ENCODE peak calls at places on chromosome 6, in ten cellular contexts. P, C, J, H, B, R, X, N, V and M are unnamed samples.

GRCh38 chr6:42693725-42694323 is 28.6 kb downstream of the PRPH2 start:
- DNase-seq in P (no peak), C (peak; percentile 60), J (no peak), H (no peak), B (no peak), R (no peak), X (no peak), N (no peak), V (no peak), M (no peak)

GRCh38 chr6:41786451-41787218 is 859 bp upstream of the TOMM6 start:
- DNase-seq in P (peak; percentile 61), C (peak; percentile 89), J (peak; percentile 93), H (peak; percentile 93), B (peak; percentile 93), R (peak; percentile 86), X (peak; percentile 88), N (peak; percentile 81), V (peak; percentile 76), M (peak; percentile 38)

GRCh38 chr6:12327391-12327790 is 37.2 kb downstream of the EDN1 start:
- DNase-seq in P (peak; percentile 45), C (no peak), J (no peak), H (no peak), B (no peak), R (no peak), X (peak; percentile 11), N (peak; percentile 36), V (no peak), M (peak; percentile 87)

GRCh38 chr6:11207199-11207968 is 25.1 kb downstream of the NEDD9 start:
- DNase-seq in P (peak; percentile 100), C (peak; percentile 83), J (peak; percentile 63), H (no peak), B (no peak), R (no peak), X (no peak), N (peak; percentile 99), V (peak; percentile 98), M (peak; percentile 100)

GRCh38 chr6:56899311-56899710 is 55.6 kb upstream of the BEND6 start:
- DNase-seq in P (peak; percentile 72), C (no peak), J (peak; percentile 24), H (no peak), B (no peak), R (no peak), X (no peak), N (peak; percentile 60), V (no peak), M (no peak)

GRCh38 chr6:133079901-133080300 is 161.3 kb upstream of the EYA4 start:
- DNase-seq in P (no peak), C (no peak), J (no peak), H (no peak), B (no peak), R (no peak), X (no peak), N (no peak), V (no peak), M (no peak)

GRCh38 chr6:157982580-157983438 is 1.1 kb downstream of the SYNJ2 start:
- DNase-seq in P (peak; percentile 54), C (peak; percentile 20), J (peak; percentile 62), H (no peak), B (no peak), R (no peak), X (peak; percentile 47), N (peak; percentile 53), V (peak; percentile 85), M (no peak)

GRCh38 chr6:140977425-140977824 is 1155.3 kb upstream of the GJE1 start:
- DNase-seq in P (peak; percentile 47), C (peak; percentile 4), J (no peak), H (no peak), B (no peak), R (no peak), X (no peak), N (no peak), V (no peak), M (no peak)

DNA sequence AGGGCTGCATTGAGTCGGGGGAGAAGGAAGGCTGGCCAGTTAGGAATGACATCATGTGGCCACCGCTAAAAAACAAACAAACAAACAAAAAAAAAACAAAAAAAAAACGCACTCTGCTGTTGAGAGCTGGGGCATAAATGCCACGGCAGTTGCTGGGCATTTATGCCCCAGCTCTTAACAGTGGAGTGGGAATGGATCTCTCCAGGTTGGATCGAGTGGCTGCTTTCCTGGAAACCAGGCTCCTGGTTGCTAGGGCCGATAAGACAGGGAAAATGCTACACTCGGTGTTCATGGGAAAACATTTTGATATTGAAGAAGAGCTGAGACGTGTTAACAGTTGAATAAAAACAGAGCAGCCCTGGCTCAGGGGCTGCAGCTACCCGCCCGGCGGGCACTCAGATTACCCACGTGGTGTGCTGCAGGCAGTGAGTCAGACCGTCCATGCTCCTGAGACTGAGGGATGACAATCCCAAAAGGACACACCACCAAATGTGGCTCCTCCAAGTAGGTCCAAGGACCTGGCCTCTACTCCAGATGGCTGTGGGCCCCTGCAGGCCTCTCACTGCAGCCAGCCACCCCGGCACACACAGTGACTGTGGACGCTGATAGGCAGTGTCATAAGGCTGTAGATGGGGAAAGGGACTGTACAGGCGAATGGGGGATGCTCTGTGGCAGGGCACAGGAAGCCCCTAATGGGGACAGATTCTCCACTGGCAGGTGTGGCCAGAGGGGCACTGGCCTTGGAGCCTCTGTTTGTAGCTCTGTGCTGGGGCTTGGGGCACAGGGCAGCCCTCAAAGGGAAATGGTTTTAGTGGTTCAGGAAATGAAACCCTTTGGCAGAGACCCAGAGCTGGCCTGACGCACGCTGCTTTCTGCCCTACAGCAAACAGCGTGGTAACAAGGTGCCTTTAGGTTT is 237.7 kb downstream of the LY86 start:
- DNase-seq in P (no peak), C (peak; percentile 79), J (peak; percentile 60), H (peak; percentile 45), B (no peak), R (peak; percentile 25), X (no peak), N (peak; percentile 11), V (no peak), M (peak; percentile 79)
- H3K4me3 ChIP-seq in P (no peak overlapping the region), C (no peak overlapping the region), J (no peak overlapping the region), H (no peak overlapping the region), B (no peak overlapping the region), R (no peak overlapping the region), X (no peak overlapping the region), N (no peak overlapping the region), V (no peak overlapping the region), M (no peak overlapping the region)

GRCh38 chr6:35468181-35468979 is at the start of gene RPL10A:
- DNase-seq in P (peak; percentile 96), C (peak; percentile 97), J (peak; percentile 98), H (peak; percentile 92), B (peak; percentile 96), R (peak; percentile 98), X (peak; percentile 98), N (peak; percentile 96), V (peak; percentile 98), M (peak; percentile 93)

GRCh38 chr6:35471836-35472345 is 3.7 kb downstream of the RPL10A start:
- DNase-seq in P (no peak), C (peak; percentile 54), J (no peak), H (no peak), B (no peak), R (no peak), X (no peak), N (no peak), V (no peak), M (no peak)

GRCh38 chr6:35468980-35469710 is 944 bp downstream of the RPL10A start:
- DNase-seq in P (no peak), C (peak; percentile 50), J (peak; percentile 41), H (no peak), B (no peak), R (peak; percentile 24), X (no peak), N (no peak), V (no peak), M (no peak)

GRCh38 chr6:35469711-35470662 is 1.8 kb downstream of the RPL10A start:
- DNase-seq in P (no peak), C (no peak), J (peak; percentile 58), H (no peak), B (no peak), R (peak; percentile 26), X (no peak), N (no peak), V (peak; percentile 44), M (peak; percentile 50)

DNA sequence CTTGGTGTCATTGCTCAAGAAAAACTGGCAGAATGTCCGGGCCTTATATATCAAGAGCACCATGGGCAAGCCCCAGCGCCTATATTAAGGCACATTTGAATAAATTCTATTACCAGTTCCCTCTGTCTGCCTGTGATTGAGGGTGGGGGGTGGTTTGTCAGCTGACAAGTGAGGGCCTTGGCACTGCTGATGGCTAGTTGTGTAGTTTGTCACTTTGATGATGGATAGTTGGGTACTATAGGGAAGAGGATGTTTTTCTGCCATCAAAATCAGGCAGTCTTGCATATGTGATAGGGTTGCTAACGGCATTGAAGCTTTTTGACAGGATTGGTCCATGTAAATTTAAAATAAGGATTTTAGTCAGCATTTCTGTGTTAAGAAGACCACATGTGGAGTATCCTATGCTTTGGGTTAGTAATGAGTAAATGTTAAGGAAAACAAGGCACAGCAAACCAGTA is 2.5 kb downstream of the RPL10A start:
- DNase-seq in P (no peak), C (no peak), J (no peak), H (no peak), B (no peak), R (no peak), X (no peak), N (no peak), V (no peak), M (no peak)
- H3K4me3 ChIP-seq in P (no peak overlapping the region), C (peak overlapping the region; percentile 77), J (no peak overlapping the region), H (peak overlapping the region; percentile 86), B (no peak overlapping the region), R (peak overlapping the region; percentile 98), X (peak overlapping the region; percentile 100), N (peak overlapping the region; percentile 98), V (no peak overlapping the region), M (peak overlapping the region; percentile 83)

DNA sequence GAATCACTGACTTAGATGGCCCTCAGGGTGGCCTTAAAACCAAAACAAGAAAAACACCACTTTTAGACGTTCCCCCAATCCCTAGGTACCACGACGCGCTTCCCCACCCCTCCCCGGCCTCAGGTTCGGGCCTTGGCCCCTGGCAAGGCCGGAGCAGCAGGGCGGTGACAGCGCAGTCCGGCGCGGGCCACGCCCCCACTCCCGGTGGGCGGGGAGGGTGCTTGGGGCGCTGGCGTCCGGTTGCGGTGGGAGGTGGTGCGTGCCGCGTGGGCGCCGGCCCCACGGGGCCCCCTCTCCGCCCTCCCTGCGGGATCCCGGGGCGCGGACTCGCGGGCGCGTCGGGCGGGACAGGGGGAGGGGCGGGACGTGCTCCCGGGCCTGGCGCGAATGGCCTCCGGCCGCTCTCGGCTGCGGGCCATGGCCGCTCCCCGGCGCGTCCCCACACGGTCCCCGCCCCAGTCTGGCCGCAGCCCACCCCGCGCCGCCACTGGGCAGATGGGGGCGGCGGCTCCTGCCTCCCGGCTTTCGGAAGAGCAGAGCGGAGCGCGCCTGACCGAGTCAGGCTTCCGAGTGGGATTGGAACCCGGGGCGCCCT is 852 bp upstream of the PPP1R3G start:
- DNase-seq in P (no peak), C (no peak), J (peak; percentile 54), H (peak; percentile 73), B (peak; percentile 61), R (peak; percentile 27), X (peak; percentile 61), N (no peak), V (no peak), M (no peak)
- H3K4me3 ChIP-seq in P (peak overlapping the region; percentile 49), C (peak overlapping the region; percentile 55), J (peak overlapping the region; percentile 67), H (peak overlapping the region; percentile 68), B (peak overlapping the region; percentile 52), R (peak overlapping the region; percentile 62), X (peak overlapping the region; percentile 75), N (peak overlapping the region; percentile 48), V (peak overlapping the region; percentile 49), M (peak overlapping the region; percentile 47)

DNA sequence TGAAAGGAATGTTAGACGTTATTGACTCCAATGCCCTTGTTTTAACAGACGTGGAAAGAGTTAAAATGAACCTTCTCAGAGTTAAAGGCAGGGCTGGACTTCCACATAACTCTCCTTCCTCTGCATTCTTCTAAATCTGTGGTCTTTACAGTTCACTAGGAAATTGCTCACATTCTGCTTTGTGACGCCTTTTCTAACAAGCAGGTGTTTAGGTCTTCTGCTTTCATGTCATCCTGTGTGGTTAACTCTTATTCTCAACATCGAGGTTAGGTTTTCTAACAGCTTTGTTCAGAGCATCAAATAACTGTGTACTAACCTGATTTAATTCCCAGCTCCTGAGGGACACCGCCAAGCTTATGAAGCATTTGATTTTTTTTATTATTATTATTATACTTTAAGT is 81.3 kb upstream of the NT5E start:
- DNase-seq in P (no peak), C (no peak), J (no peak), H (no peak), B (no peak), R (no peak), X (no peak), N (no peak), V (no peak), M (no peak)
- H3K4me3 ChIP-seq in P (no peak overlapping the region), C (no peak overlapping the region), J (no peak overlapping the region), H (no peak overlapping the region), B (no peak overlapping the region), R (no peak overlapping the region), X (no peak overlapping the region), N (no peak overlapping the region), V (no peak overlapping the region), M (no peak overlapping the region)